ENCODE peak calls at places on chromosomes 6 and 20, in five cellular contexts. O, Q, C, D and G are unnamed samples.

GRCh38 chr20:25274481-25274880 is 26.6 kb downstream of the PYGB start:
- DNase-seq in O (no peak), Q (no peak), C (no peak), D (no peak), G (peak)

GRCh38 chr20:1320016-1320415 is 8.9 kb downstream of the SDCBP2 start:
- DNase-seq in O (no peak), Q (no peak), C (no peak), D (no peak), G (no peak)

GRCh38 chr20:37662261-37662660 is 31.6 kb upstream of the CTNNBL1 start:
- DNase-seq in O (no peak), Q (no peak), C (no peak), D (no peak), G (no peak)

GRCh38 chr6:33708516-33709204 is 2.8 kb downstream of the UQCC2 start:
- DNase-seq in O (no peak), Q (no peak), C (no peak), D (no peak), G (no peak)

GRCh38 chr20:58028123-58028522 is 200.3 kb downstream of the ANKRD60 start:
- DNase-seq in O (no peak), Q (no peak), C (no peak), D (no peak), G (no peak)

GRCh38 chr20:8476023-8476422 is 344.0 kb downstream of the PLCB1 start:
- DNase-seq in O (no peak), Q (no peak), C (no peak), D (no peak), G (no peak)

GRCh38 chr6:36983538-36983937 is 2.5 kb downstream of the MTCH1 start:
- DNase-seq in O (no peak), Q (no peak), C (no peak), D (no peak), G (no peak)

GRCh38 chr6:118705799-118706481 is 54.5 kb upstream of the CEP85L start:
- DNase-seq in O (no peak), Q (peak), C (no peak), D (no peak), G (no peak)

GRCh38 chr20:61483336-61484067 is 231.4 kb downstream of the CDH4 start:
- DNase-seq in O (no peak), Q (no peak), C (no peak), D (no peak), G (no peak)

GRCh38 chr6:37173573-37174195 is 3.7 kb downstream of the PIM1 start:
- DNase-seq in O (no peak), Q (no peak), C (no peak), D (no peak), G (no peak)

GRCh38 chr6:165636415-165637048 is 26.5 kb downstream of the PDE10A start:
- DNase-seq in O (no peak), Q (no peak), C (no peak), D (no peak), G (no peak)

GRCh38 chr6:166588691-166589333 is 2.3 kb upstream of the RAMACL start:
- DNase-seq in O (no peak), Q (no peak), C (no peak), D (peak), G (no peak)

GRCh38 chr20:63625771-63626423 is 1.0 kb downstream of the GMEB2 start:
- DNase-seq in O (no peak), Q (no peak), C (peak), D (no peak), G (no peak)

GRCh38 chr6:165345700-165346099 is 36.3 kb upstream of the C6orf118 start:
- DNase-seq in O (no peak), Q (no peak), C (no peak), D (no peak), G (no peak)

GRCh38 chr20:49343246-49343645 is 65.4 kb upstream of the ZNFX1 start:
- DNase-seq in O (no peak), Q (no peak), C (peak), D (no peak), G (no peak)

DNA sequence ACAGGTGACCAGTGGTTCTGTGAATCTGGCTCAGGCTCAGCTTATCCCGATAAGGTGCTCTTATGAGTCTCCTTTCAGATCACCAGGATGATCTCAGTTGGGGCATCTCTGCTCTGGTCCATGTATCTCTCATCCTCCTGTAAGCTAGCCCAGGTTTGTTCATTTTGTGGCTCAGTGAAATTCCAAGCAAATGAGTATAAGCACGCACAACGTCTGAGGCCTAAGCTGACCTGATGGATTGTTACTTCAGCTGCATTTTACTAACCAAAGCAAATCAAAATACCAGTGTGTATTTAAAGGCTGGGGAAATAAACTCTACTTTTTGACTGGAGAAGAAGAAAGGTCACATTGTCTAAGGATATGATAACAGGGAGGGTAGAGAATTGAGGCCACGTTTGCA is 551.0 kb upstream of the BTBD3 start:
- DNase-seq in O (no peak), Q (no peak), C (no peak), D (no peak), G (no peak)
- TF ChIP-seq CTCF in O (no peak), Q (no peak), C (no peak), D (no peak), G (no peak)

DNA sequence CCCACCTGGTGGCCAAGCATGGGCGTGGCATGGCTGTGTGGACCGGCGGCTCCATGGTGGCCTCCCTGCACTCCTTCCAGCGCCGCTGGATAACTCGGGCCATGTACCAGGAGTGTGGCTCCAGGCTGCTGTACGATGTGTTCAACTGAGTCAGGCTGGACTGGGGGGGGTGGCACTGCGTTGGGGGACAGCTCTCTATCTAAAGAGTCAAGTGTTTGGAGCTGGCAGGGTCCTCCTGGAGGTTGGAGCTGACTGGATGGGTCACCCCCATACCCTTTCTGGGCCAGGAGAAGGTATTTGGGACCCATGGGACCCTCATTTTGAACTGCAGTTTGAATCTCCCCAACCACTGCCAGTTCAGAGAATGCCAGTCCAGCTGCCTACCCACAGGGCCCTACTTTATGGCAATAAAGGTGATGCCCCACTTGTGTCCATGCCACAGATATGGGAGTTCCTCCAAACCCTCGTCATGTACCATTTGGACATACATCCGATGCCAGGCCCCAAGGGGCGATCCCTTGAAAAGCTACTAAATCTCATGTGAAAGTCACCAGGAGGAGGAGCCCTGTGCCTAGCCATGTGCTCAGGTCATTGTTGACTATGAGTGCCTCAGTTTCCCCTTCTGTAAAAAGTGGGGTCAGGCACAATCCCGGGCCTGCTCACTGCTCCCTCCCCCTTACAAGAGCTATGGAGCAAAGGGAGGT is 1.5 kb downstream of the ACTL10 start:
- DNase-seq in O (no peak), Q (no peak), C (peak), D (no peak), G (peak)
- TF ChIP-seq CTCF in O (no peak), Q (peak), C (no peak), D (peak), G (peak)

GRCh38 chr20:46089076-46089337 is 755 bp downstream of the NCOA5 start:
- DNase-seq in O (no peak), Q (no peak), C (no peak), D (no peak), G (no peak)

GRCh38 chr20:46087161-46087560 is 2.6 kb downstream of the NCOA5 start:
- DNase-seq in O (no peak), Q (no peak), C (peak), D (no peak), G (no peak)

GRCh38 chr20:46088409-46089075 is 1.2 kb downstream of the NCOA5 start:
- DNase-seq in O (no peak), Q (no peak), C (peak), D (no peak), G (no peak)

GRCh38 chr20:46090095-46090388 is 280 bp upstream of the NCOA5 start:
- DNase-seq in O (no peak), Q (no peak), C (no peak), D (no peak), G (no peak)

DNA sequence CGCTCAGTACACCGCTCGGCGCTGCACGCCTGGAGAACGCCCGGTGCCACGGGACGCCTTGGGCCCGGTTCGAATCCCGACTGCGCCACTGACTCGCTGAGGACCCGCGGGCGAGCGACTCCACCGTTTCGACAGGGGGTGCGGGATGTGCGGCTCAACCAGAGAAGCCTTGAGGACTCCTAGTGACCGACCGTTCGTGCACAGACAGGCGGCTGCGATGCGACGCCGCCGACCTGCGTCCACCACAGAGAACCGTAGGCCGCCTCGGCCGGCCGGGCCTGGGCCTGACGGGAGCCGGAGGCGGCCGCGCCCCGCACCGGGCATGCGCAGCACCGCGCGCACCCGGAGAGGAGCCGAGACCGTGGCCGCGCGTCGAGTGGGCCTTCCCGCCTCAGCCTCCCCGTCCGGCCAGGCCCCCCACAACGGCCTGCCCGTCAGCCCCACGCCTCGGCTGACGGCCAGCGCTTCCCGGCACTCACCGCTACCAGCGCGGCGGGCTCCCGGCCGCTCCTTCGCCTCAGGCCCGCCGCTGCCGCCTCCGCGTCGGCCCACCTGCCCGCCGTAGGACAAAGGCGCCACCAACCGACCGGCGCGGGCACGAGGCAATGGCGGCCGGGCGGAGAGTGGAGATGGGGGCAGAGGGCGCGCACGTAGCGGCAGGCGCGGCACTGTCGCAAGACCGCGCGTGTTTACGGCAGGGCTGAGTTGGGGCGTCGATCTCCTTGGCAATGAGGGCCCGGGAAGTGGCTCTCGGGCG is at the start of gene NCOA5:
- DNase-seq in O (peak), Q (peak), C (peak), D (peak), G (peak)
- TF ChIP-seq CTCF in O (no peak), Q (peak), C (peak), D (no peak), G (peak)

DNA sequence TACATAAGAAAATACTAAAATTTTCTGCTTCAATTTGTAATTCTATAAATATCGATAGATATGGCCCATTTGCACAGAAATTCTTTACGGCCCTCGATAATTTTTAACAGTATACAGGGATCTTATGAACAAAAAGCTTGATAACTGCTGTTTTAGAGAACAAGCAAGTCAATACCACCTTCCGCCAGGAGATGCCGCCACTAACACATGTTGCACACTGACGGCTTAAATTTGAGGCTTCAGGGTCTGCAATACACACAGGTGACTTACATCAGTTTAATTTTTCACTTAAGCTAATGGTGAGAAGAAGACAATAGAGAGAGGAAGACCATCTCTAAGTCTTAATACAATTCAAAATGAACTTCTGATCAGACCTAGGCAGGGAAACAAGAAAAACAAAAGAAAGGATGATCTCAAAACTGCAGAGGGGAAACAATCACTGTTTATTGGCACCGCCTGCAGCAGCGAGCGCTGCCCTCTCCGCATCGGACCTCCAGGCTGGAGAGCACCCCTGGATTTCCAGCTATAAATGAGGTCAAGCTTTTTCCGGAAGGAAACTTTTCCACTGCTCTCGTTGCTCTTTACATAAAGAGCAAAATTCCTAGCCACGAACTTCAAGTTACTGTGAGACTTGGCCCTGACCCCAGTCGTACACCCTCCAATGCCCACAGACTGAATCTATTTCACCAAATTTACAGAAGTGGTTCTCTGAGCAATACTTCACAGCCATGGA is 53.9 kb downstream of the OTOR start:
- DNase-seq in O (peak), Q (peak), C (peak), D (peak), G (no peak)
- TF ChIP-seq CTCF in O (no peak), Q (peak), C (peak), D (peak), G (peak)

DNA sequence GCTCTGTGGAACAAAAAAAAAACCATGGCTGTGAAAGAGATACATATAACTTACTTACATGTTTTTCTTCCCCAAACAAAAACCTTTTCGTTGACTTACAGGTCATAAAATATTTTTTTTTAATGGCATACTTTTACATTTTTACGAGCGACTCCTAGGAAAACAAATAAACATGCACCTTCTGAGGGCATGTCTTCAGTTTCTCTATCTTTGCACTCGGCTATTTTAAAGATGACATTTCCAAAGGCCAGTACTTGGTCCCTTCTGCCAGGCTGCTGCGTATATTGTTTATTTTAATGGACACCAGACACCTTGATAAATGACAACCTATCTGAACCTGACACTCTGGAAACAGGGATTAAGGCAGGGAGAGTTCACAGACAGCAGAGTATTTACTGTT is 49.4 kb downstream of the PIGU start:
- DNase-seq in O (no peak), Q (no peak), C (peak), D (no peak), G (no peak)
- TF ChIP-seq CTCF in O (no peak), Q (no peak), C (no peak), D (no peak), G (no peak)

GRCh38 chr6:163336961-163337360 is 77.6 kb upstream of the QKI start:
- DNase-seq in O (no peak), Q (no peak), C (no peak), D (no peak), G (no peak)
- TF ChIP-seq CTCF in O (no peak), Q (no peak), C (no peak), D (no peak), G (no peak)

DNA sequence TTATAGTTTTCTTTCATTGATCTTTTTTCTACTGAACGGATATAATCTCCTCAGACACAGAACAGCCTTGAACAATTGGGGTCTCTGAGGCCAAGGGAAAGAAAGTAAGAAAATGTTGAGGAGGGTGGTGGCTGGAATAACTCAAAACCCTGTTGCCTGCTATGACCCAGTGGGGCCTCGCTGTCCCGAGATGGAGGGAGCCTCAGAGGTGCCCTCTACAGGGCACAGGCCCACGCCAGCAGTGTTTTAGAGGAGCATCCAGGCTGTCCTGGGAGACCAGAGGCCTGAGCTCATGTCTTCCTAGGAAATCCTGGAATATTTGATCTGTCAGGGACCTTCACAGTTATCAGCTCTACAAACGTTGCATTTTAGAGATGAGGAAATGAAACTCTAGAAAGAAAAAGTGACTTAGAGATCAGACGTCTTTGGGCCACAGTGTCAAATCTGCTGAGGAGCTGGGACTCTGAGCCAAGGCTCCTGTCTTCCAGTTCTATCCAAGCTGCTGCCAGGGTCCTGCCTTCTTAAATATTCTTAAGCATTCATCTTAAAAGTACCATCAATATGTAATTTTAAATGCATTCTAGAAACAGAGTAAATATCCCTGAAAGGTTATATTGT is 26.3 kb downstream of the ALDH5A1 start:
- DNase-seq in O (no peak), Q (peak), C (peak), D (no peak), G (no peak)
- TF ChIP-seq CTCF in O (no peak), Q (peak), C (peak), D (peak), G (peak)

DNA sequence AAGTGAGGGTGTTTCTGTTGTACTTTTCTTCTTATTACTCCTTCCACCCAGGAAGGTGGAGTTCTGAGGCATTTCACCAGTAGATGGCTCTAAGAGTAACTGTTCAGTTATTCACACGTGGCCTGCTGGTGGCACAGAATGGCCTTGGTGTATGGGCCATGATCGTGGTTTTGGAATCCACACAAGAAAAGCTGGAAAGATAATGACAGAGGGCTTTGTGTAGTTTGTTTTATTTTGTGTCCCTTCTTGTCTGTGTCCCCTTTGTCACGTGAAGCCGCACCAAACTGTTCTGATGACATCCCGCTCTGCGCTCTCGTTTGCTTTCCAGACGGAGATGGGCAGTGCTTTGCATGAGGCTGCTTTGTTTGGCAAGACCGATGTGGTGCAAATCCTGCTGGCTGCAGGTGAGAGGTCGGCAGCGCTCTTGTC is 93.4 kb downstream of the ANKS1A start:
- DNase-seq in O (no peak), Q (no peak), C (peak), D (no peak), G (no peak)
- TF ChIP-seq CTCF in O (no peak), Q (peak), C (peak), D (peak), G (no peak)

GRCh38 chr20:11274137-11274536 is 600.3 kb upstream of the JAG1 start:
- DNase-seq in O (no peak), Q (no peak), C (peak), D (peak), G (no peak)
- TF ChIP-seq CTCF in O (no peak), Q (peak), C (peak), D (peak), G (no peak)